ENCODE peak calls at places on chromosomes 4 and X, in ten cellular contexts. D, E, N, Y, K, X, C, R, T and P are unnamed samples.
A peak's percentile ranks its signal among the peaks of the same experiment; 100 is the strongest.

GRCh38 chr4:46648088-46648744 is 258.3 kb upstream of the GABRA2 start:
- DNase-seq in D (peak; percentile 13), E (peak; percentile 66), N (no peak), Y (peak; percentile 18), K (peak; percentile 20), X (no peak), C (no peak), R (no peak), T (no peak), P (no peak)

GRCh38 chrX:20857746-20858145 is 516.5 kb upstream of the CNKSR2 start:
- DNase-seq in D (peak; percentile 62), E (peak; percentile 10), N (no peak), Y (no peak), K (no peak), X (no peak), C (no peak), R (no peak), T (peak; percentile 61), P (no peak)

GRCh38 chr4:110550260-110550659 is 72.6 kb downstream of the PITX2 start:
- DNase-seq in D (peak; percentile 47), E (no peak), N (no peak), Y (no peak), K (no peak), X (no peak), C (no peak), R (no peak), T (no peak), P (no peak)

GRCh38 chr4:28449080-28449479 is 1588.4 kb downstream of the STIM2 start:
- DNase-seq in D (peak; percentile 11), E (no peak), N (no peak), Y (no peak), K (no peak), X (no peak), C (no peak), R (no peak), T (no peak), P (no peak)

GRCh38 chrX:120604359-120604782 is 470 bp downstream of the MCTS1 start:
- DNase-seq in D (peak; percentile 66), E (no peak), N (no peak), Y (peak; percentile 53), K (no peak), X (peak; percentile 37), C (no peak), R (peak; percentile 25), T (no peak), P (peak; percentile 6)

GRCh38 chr4:12265554-12265953 is 836.9 kb upstream of the HS3ST1 start:
- DNase-seq in D (no peak), E (no peak), N (no peak), Y (no peak), K (no peak), X (no peak), C (no peak), R (no peak), T (no peak), P (no peak)

GRCh38 chr4:120990246-120990645 is 67.7 kb upstream of the PRDM5 start:
- DNase-seq in D (no peak), E (no peak), N (no peak), Y (no peak), K (no peak), X (no peak), C (no peak), R (no peak), T (no peak), P (no peak)

GRCh38 chrX:141220342-141221008 is 21.8 kb downstream of the SPANXC start:
- DNase-seq in D (peak; percentile 70), E (no peak), N (no peak), Y (no peak), K (peak; percentile 4), X (peak; percentile 36), C (no peak), R (no peak), T (no peak), P (no peak)

GRCh38 chrX:133670394-133670793 is 255.1 kb upstream of the GPC4 start:
- DNase-seq in D (peak; percentile 43), E (no peak), N (no peak), Y (peak; percentile 40), K (peak; percentile 2), X (peak; percentile 28), C (no peak), R (no peak), T (no peak), P (no peak)

GRCh38 chr4:180913750-180914149 is 1329.5 kb upstream of the TENM3 start:
- DNase-seq in D (peak; percentile 84), E (no peak), N (no peak), Y (no peak), K (no peak), X (no peak), C (no peak), R (no peak), T (no peak), P (no peak)

GRCh38 chr4:57048590-57049304 is 61.4 kb downstream of the IGFBP7 start:
- DNase-seq in D (no peak), E (no peak), N (no peak), Y (no peak), K (no peak), X (no peak), C (no peak), R (no peak), T (no peak), P (no peak)

GRCh38 chr4:157013656-157014055 is 42.1 kb upstream of the PDGFC start:
- DNase-seq in D (peak; percentile 27), E (no peak), N (no peak), Y (no peak), K (no peak), X (no peak), C (no peak), R (no peak), T (no peak), P (no peak)

GRCh38 chr4:92317047-92317446 is 13.3 kb downstream of the GRID2 start:
- DNase-seq in D (no peak), E (no peak), N (no peak), Y (no peak), K (no peak), X (no peak), C (no peak), R (no peak), T (no peak), P (no peak)

GRCh38 chrX:74603040-74603439 is 11.4 kb downstream of the RLIM start:
- DNase-seq in D (no peak), E (no peak), N (no peak), Y (no peak), K (no peak), X (no peak), C (no peak), R (no peak), T (no peak), P (no peak)

GRCh38 chr4:119872344-119873031 is 194.2 kb downstream of the MAD2L1 start:
- DNase-seq in D (no peak), E (no peak), N (no peak), Y (no peak), K (no peak), X (no peak), C (no peak), R (no peak), T (no peak), P (no peak)

GRCh38 chr4:119626943-119627266 is 1.7 kb downstream of the PDE5A start:
- DNase-seq in D (no peak), E (no peak), N (no peak), Y (no peak), K (no peak), X (no peak), C (no peak), R (no peak), T (no peak), P (no peak)

GRCh38 chrX:50003927-50004326 is 81.5 kb downstream of the CLCN5 start:
- DNase-seq in D (no peak), E (no peak), N (no peak), Y (no peak), K (no peak), X (no peak), C (no peak), R (no peak), T (no peak), P (no peak)

GRCh38 chr4:182449186-182449880 is 206.1 kb downstream of the TENM3 start:
- DNase-seq in D (no peak), E (peak; percentile 44), N (no peak), Y (no peak), K (no peak), X (peak; percentile 15), C (no peak), R (no peak), T (peak; percentile 85), P (no peak)

GRCh38 chr4:103904126-103904525 is 184.3 kb upstream of the TACR3 start:
- DNase-seq in D (peak; percentile 64), E (no peak), N (no peak), Y (no peak), K (no peak), X (no peak), C (no peak), R (no peak), T (no peak), P (no peak)

GRCh38 chr4:147312376-147313046 is 168.4 kb upstream of the EDNRA start:
- DNase-seq in D (peak; percentile 1), E (no peak), N (no peak), Y (no peak), K (no peak), X (no peak), C (no peak), R (no peak), T (no peak), P (no peak)

GRCh38 chr4:16513876-16514275 is 287.6 kb upstream of the TAPT1 start:
- DNase-seq in D (no peak), E (no peak), N (no peak), Y (no peak), K (no peak), X (no peak), C (no peak), R (no peak), T (no peak), P (no peak)
- H3K9me3 ChIP-seq in D (no peaks in the 10 kb centered on the region), E (peaks cover 13% of the 10 kb centered on the region), N (no peaks in the 10 kb centered on the region), Y (no peaks in the 10 kb centered on the region), K (peaks cover 5% of the 10 kb centered on the region), X (no peaks in the 10 kb centered on the region), C (no peaks in the 10 kb centered on the region), R (peaks cover 7% of the 10 kb centered on the region), T (no peaks in the 10 kb centered on the region), P (no peaks in the 10 kb centered on the region)

GRCh38 chr4:19492611-19493010 is 759.1 kb upstream of the SLIT2 start:
- DNase-seq in D (peak; percentile 41), E (no peak), N (no peak), Y (no peak), K (no peak), X (no peak), C (no peak), R (no peak), T (no peak), P (no peak)
- H3K9me3 ChIP-seq in D (no peaks in the 10 kb centered on the region), E (no peaks in the 10 kb centered on the region), N (no peaks in the 10 kb centered on the region), Y (no peaks in the 10 kb centered on the region), K (no peaks in the 10 kb centered on the region), X (no peaks in the 10 kb centered on the region), C (no peaks in the 10 kb centered on the region), R (no peaks in the 10 kb centered on the region), T (no peaks in the 10 kb centered on the region), P (no peaks in the 10 kb centered on the region)

GRCh38 chrX:102341867-102342266 is 94.9 kb downstream of the NXF2 start:
- DNase-seq in D (peak; percentile 6), E (no peak), N (no peak), Y (no peak), K (no peak), X (no peak), C (no peak), R (no peak), T (no peak), P (no peak)

GRCh38 chrX:102345916-102346315 is 93.9 kb downstream of the NXF2B start:
- DNase-seq in D (peak; percentile 39), E (no peak), N (peak; percentile 84), Y (peak; percentile 56), K (no peak), X (peak; percentile 2), C (peak; percentile 67), R (peak; percentile 44), T (peak; percentile 75), P (peak; percentile 54)
- H3K9me3 ChIP-seq in D (no peaks in the 10 kb centered on the region), E (peaks cover 14% of the 10 kb centered on the region), N (no peaks in the 10 kb centered on the region), Y (no peaks in the 10 kb centered on the region), K (no peaks in the 10 kb centered on the region), X (no peaks in the 10 kb centered on the region), C (peaks cover 7% of the 10 kb centered on the region), R (peaks cover 8% of the 10 kb centered on the region), T (no peaks in the 10 kb centered on the region), P (no peaks in the 10 kb centered on the region)

GRCh38 chr4:30553151-30553550 is 167.0 kb upstream of the PCDH7 start:
- DNase-seq in D (no peak), E (no peak), N (no peak), Y (no peak), K (no peak), X (no peak), C (no peak), R (no peak), T (no peak), P (no peak)
- H3K9me3 ChIP-seq in D (no peaks in the 10 kb centered on the region), E (no peaks in the 10 kb centered on the region), N (no peaks in the 10 kb centered on the region), Y (no peaks in the 10 kb centered on the region), K (no peaks in the 10 kb centered on the region), X (no peaks in the 10 kb centered on the region), C (no peaks in the 10 kb centered on the region), R (no peaks in the 10 kb centered on the region), T (no peaks in the 10 kb centered on the region), P (no peaks in the 10 kb centered on the region)